ENCODE peak calls at places on chromosomes 12 and 14, in nine cellular contexts. V, B, R, O, G, M, J, E and Q are unnamed samples.
A peak's percentile ranks its signal among the peaks of the same experiment; 100 is the strongest.

GRCh38 chr12:63068857-63069442 is 82.1 kb downstream of the AVPR1A start:
- DNase-seq in V (no peak), B (no peak), R (peak; percentile 4), O (peak; percentile 33), G (peak; percentile 14), M (peak; percentile 44), J (no peak), E (peak; percentile 77), Q (no peak)

GRCh38 chr12:92030618-92031017 is 115.0 kb downstream of the BTG1 start:
- DNase-seq in V (peak; percentile 46), B (no peak), R (no peak), O (no peak), G (no peak), M (no peak), J (peak; percentile 87), E (no peak), Q (peak; percentile 56)

GRCh38 chr14:71267691-71268090 is 360.4 kb downstream of the PCNX1 start:
- DNase-seq in V (no peak), B (no peak), R (no peak), O (no peak), G (no peak), M (no peak), J (no peak), E (peak; percentile 2), Q (no peak)

GRCh38 chr12:47807338-47807737 is 12.4 kb downstream of the HDAC7 start:
- DNase-seq in V (no peak), B (no peak), R (no peak), O (no peak), G (no peak), M (no peak), J (no peak), E (no peak), Q (no peak)

GRCh38 chr14:60736494-60736893 is 1.9 kb downstream of the MNAT1 start:
- DNase-seq in V (no peak), B (no peak), R (peak; percentile 21), O (no peak), G (no peak), M (no peak), J (no peak), E (peak; percentile 58), Q (no peak)

GRCh38 chr14:50823051-50823762 is 7.8 kb downstream of the NIN start:
- DNase-seq in V (no peak), B (no peak), R (no peak), O (no peak), G (no peak), M (no peak), J (no peak), E (no peak), Q (no peak)

GRCh38 chr12:131533139-131533538 is 177.8 kb upstream of the SFSWAP start:
- DNase-seq in V (no peak), B (no peak), R (no peak), O (no peak), G (no peak), M (no peak), J (no peak), E (no peak), Q (no peak)

GRCh38 chr12:121858662-121859572 is at the start of gene HPD:
- DNase-seq in V (no peak), B (no peak), R (peak; percentile 79), O (peak; percentile 72), G (peak; percentile 77), M (no peak), J (no peak), E (peak; percentile 80), Q (no peak)

GRCh38 chr12:98373982-98374381 is 141.4 kb upstream of the TMPO start:
- DNase-seq in V (no peak), B (no peak), R (no peak), O (no peak), G (no peak), M (no peak), J (no peak), E (peak; percentile 30), Q (no peak)

GRCh38 chr12:114681149-114681849 is 2.7 kb downstream of the TBX3 start:
- DNase-seq in V (no peak), B (no peak), R (peak; percentile 52), O (no peak), G (no peak), M (no peak), J (no peak), E (no peak), Q (no peak)

GRCh38 chr14:59627011-59627520 is 50.5 kb upstream of the CCDC175 start:
- DNase-seq in V (no peak), B (no peak), R (no peak), O (no peak), G (no peak), M (no peak), J (no peak), E (no peak), Q (no peak)

GRCh38 chr12:10940389-10940788 is 1.3 kb upstream of the TAS2R14 start:
- DNase-seq in V (no peak), B (no peak), R (peak; percentile 10), O (no peak), G (peak; percentile 71), M (no peak), J (no peak), E (peak; percentile 31), Q (no peak)

GRCh38 chr12:113152835-113153814 is 3.6 kb downstream of the CFAP73 start:
- DNase-seq in V (peak; percentile 44), B (peak; percentile 45), R (peak; percentile 91), O (peak; percentile 88), G (peak; percentile 80), M (peak; percentile 70), J (peak; percentile 81), E (peak; percentile 93), Q (peak; percentile 58)

GRCh38 chr12:123115409-123116111 is 35.3 kb downstream of the PITPNM2 start:
- DNase-seq in V (no peak), B (no peak), R (peak; percentile 92), O (no peak), G (peak; percentile 36), M (no peak), J (peak; percentile 69), E (no peak), Q (no peak)